ENCODE peak calls at places on chromosomes 2 and 18, in seven cellular contexts. One of them, this sample, is unnamed.

GRCh38 chr2:213122730-213123129 is 28.7 kb downstream of the IKZF2 start:
- DNase-seq in hepatocyte: no peak
- DNase-seq in neural progenitor cell: no peak
- DNase-seq in heart left ventricle: no peak
- DNase-seq in lung: no peak
- DNase-seq in CD4-positive, alpha-beta T cell: no peak
- DNase-seq in pancreas: no peak
- DNase-seq in this sample: no peak

GRCh38 chr2:100137877-100138570 is 4.4 kb downstream of the AFF3 start:
- DNase-seq in CD4-positive, alpha-beta T cell: no peak
- DNase-seq in pancreas: no peak
- DNase-seq in lung: no peak
- DNase-seq in heart left ventricle: no peak
- DNase-seq in hepatocyte: no peak
- DNase-seq in neural progenitor cell: no peak
- DNase-seq in this sample: no peak

GRCh38 chr2:189505412-189505953 is 64.2 kb downstream of the WDR75 start:
- DNase-seq in hepatocyte: no peak
- DNase-seq in pancreas: no peak
- DNase-seq in lung: no peak
- DNase-seq in neural progenitor cell: no peak
- DNase-seq in CD4-positive, alpha-beta T cell: no peak
- DNase-seq in heart left ventricle: no peak
- DNase-seq in this sample: no peak

GRCh38 chr2:85133751-85134254 is 611 bp downstream of the TCF7L1 start:
- DNase-seq in pancreas: peak
- DNase-seq in CD4-positive, alpha-beta T cell: no peak
- DNase-seq in neural progenitor cell: no peak
- DNase-seq in heart left ventricle: peak
- DNase-seq in lung: peak
- DNase-seq in hepatocyte: peak
- DNase-seq in this sample: no peak

GRCh38 chr2:128444044-128444771 is 125.5 kb upstream of the HS6ST1 start:
- DNase-seq in heart left ventricle: no peak
- DNase-seq in CD4-positive, alpha-beta T cell: no peak
- DNase-seq in pancreas: no peak
- DNase-seq in neural progenitor cell: no peak
- DNase-seq in lung: peak
- DNase-seq in hepatocyte: no peak
- DNase-seq in this sample: no peak

GRCh38 chr18:46891742-46892214 is 25.5 kb downstream of the PIAS2 start:
- DNase-seq in lung: no peak
- DNase-seq in hepatocyte: no peak
- DNase-seq in pancreas: no peak
- DNase-seq in CD4-positive, alpha-beta T cell: no peak
- DNase-seq in heart left ventricle: no peak
- DNase-seq in neural progenitor cell: no peak
- DNase-seq in this sample: no peak

GRCh38 chr2:37449686-37450392 is 105.4 kb downstream of the QPCT start:
- DNase-seq in heart left ventricle: no peak
- DNase-seq in hepatocyte: no peak
- DNase-seq in pancreas: no peak
- DNase-seq in CD4-positive, alpha-beta T cell: no peak
- DNase-seq in lung: no peak
- DNase-seq in neural progenitor cell: no peak
- DNase-seq in this sample: no peak

GRCh38 chr18:3246636-3247242 is 862 bp upstream of the MYL12A start:
- DNase-seq in hepatocyte: no peak
- DNase-seq in CD4-positive, alpha-beta T cell: no peak
- DNase-seq in heart left ventricle: no peak
- DNase-seq in lung: peak
- DNase-seq in neural progenitor cell: peak
- DNase-seq in pancreas: peak
- DNase-seq in this sample: peak

GRCh38 chr2:32061973-32062861 is 1.1 kb upstream of the SPAST start:
- DNase-seq in hepatocyte: peak
- DNase-seq in pancreas: no peak
- DNase-seq in heart left ventricle: no peak
- DNase-seq in neural progenitor cell: peak
- DNase-seq in CD4-positive, alpha-beta T cell: no peak
- DNase-seq in lung: peak
- DNase-seq in this sample: no peak

GRCh38 chr2:146821836-146822316 is 1023.0 kb upstream of the ACVR2A start:
- DNase-seq in lung: no peak
- DNase-seq in neural progenitor cell: no peak
- DNase-seq in CD4-positive, alpha-beta T cell: no peak
- DNase-seq in heart left ventricle: no peak
- DNase-seq in hepatocyte: no peak
- DNase-seq in pancreas: no peak
- DNase-seq in this sample: no peak

GRCh38 chr18:37575646-37576045 is 10.0 kb upstream of the CELF4 start:
- DNase-seq in lung: no peak
- DNase-seq in neural progenitor cell: no peak
- DNase-seq in heart left ventricle: no peak
- DNase-seq in CD4-positive, alpha-beta T cell: no peak
- DNase-seq in pancreas: no peak
- DNase-seq in hepatocyte: no peak
- DNase-seq in this sample: no peak

GRCh38 chr2:100813527-100813926 is 6.4 kb upstream of the NPAS2 start:
- DNase-seq in pancreas: no peak
- DNase-seq in neural progenitor cell: no peak
- DNase-seq in heart left ventricle: no peak
- DNase-seq in CD4-positive, alpha-beta T cell: no peak
- DNase-seq in lung: no peak
- DNase-seq in hepatocyte: no peak
- DNase-seq in this sample: no peak

GRCh38 chr2:43225093-43225787 is 1.2 kb downstream of the ZFP36L2 start:
- DNase-seq in lung: peak
- DNase-seq in hepatocyte: peak
- DNase-seq in neural progenitor cell: peak
- DNase-seq in heart left ventricle: peak
- DNase-seq in CD4-positive, alpha-beta T cell: peak
- DNase-seq in pancreas: peak
- DNase-seq in this sample: no peak

GRCh38 chr2:181955010-181955409 is 30.6 kb upstream of the PPP1R1C start:
- DNase-seq in CD4-positive, alpha-beta T cell: no peak
- DNase-seq in pancreas: no peak
- DNase-seq in heart left ventricle: no peak
- DNase-seq in lung: no peak
- DNase-seq in neural progenitor cell: no peak
- DNase-seq in hepatocyte: no peak
- DNase-seq in this sample: no peak

GRCh38 chr2:108616731-108617161 is 82.5 kb downstream of the LIMS1 start:
- DNase-seq in pancreas: no peak
- DNase-seq in neural progenitor cell: no peak
- DNase-seq in heart left ventricle: no peak
- DNase-seq in lung: no peak
- DNase-seq in hepatocyte: no peak
- DNase-seq in CD4-positive, alpha-beta T cell: no peak
- DNase-seq in this sample: no peak

GRCh38 chr2:191675807-191676667 is 1.9 kb upstream of the NABP1 start:
- DNase-seq in lung: no peak
- DNase-seq in pancreas: no peak
- DNase-seq in heart left ventricle: no peak
- DNase-seq in hepatocyte: no peak
- DNase-seq in CD4-positive, alpha-beta T cell: peak
- DNase-seq in neural progenitor cell: no peak
- DNase-seq in this sample: no peak

GRCh38 chr18:48632676-48633257 is 93.9 kb downstream of the CTIF start:
- DNase-seq in neural progenitor cell: no peak
- DNase-seq in lung: no peak
- DNase-seq in CD4-positive, alpha-beta T cell: no peak
- DNase-seq in heart left ventricle: no peak
- DNase-seq in pancreas: no peak
- DNase-seq in hepatocyte: no peak
- DNase-seq in this sample: no peak

GRCh38 chr2:96549967-96550786 is 13.6 kb downstream of the ARID5A start:
- DNase-seq in CD4-positive, alpha-beta T cell: no peak
- DNase-seq in heart left ventricle: no peak
- DNase-seq in neural progenitor cell: peak
- DNase-seq in lung: no peak
- DNase-seq in pancreas: peak
- DNase-seq in hepatocyte: peak
- DNase-seq in this sample: no peak

GRCh38 chr2:211141646-211142045 is 585.2 kb downstream of the CPS1 start:
- DNase-seq in neural progenitor cell: no peak
- DNase-seq in lung: no peak
- DNase-seq in hepatocyte: no peak
- DNase-seq in heart left ventricle: no peak
- DNase-seq in pancreas: no peak
- DNase-seq in CD4-positive, alpha-beta T cell: no peak
- DNase-seq in this sample: no peak

GRCh38 chr2:67046568-67046967 is 350.6 kb upstream of the ETAA1 start:
- DNase-seq in heart left ventricle: no peak
- DNase-seq in pancreas: no peak
- DNase-seq in lung: no peak
- DNase-seq in CD4-positive, alpha-beta T cell: no peak
- DNase-seq in neural progenitor cell: no peak
- DNase-seq in hepatocyte: peak
- DNase-seq in this sample: no peak

GRCh38 chr18:58195278-58195721 is 151.3 kb downstream of the NEDD4L start:
- DNase-seq in heart left ventricle: peak
- DNase-seq in hepatocyte: peak
- DNase-seq in pancreas: peak
- DNase-seq in lung: no peak
- DNase-seq in neural progenitor cell: peak
- DNase-seq in CD4-positive, alpha-beta T cell: peak
- DNase-seq in this sample: no peak

GRCh38 chr2:187658952-187659525 is 104.8 kb upstream of the TFPI start:
- DNase-seq in neural progenitor cell: peak
- DNase-seq in pancreas: no peak
- DNase-seq in CD4-positive, alpha-beta T cell: no peak
- DNase-seq in hepatocyte: peak
- DNase-seq in heart left ventricle: no peak
- DNase-seq in lung: no peak
- DNase-seq in this sample: no peak

GRCh38 chr18:68397241-68398035 is 317.5 kb downstream of the TMX3 start:
- DNase-seq in pancreas: no peak
- DNase-seq in hepatocyte: no peak
- DNase-seq in CD4-positive, alpha-beta T cell: no peak
- DNase-seq in heart left ventricle: no peak
- DNase-seq in lung: no peak
- DNase-seq in neural progenitor cell: no peak
- DNase-seq in this sample: no peak

GRCh38 chr18:33720133-33720532 is 142.1 kb downstream of the ASXL3 start:
- DNase-seq in neural progenitor cell: no peak
- DNase-seq in lung: no peak
- DNase-seq in pancreas: no peak
- DNase-seq in hepatocyte: no peak
- DNase-seq in CD4-positive, alpha-beta T cell: no peak
- DNase-seq in heart left ventricle: no peak
- DNase-seq in this sample: no peak
- H3K27ac ChIP-seq in neural progenitor cell: no peak
- H3K27ac ChIP-seq in lung: no peak
- H3K27ac ChIP-seq in pancreas: no peak
- H3K27ac ChIP-seq in hepatocyte: no peak
- H3K27ac ChIP-seq in CD4-positive, alpha-beta T cell: no peak
- H3K27ac ChIP-seq in heart left ventricle: no peak
- H3K27ac ChIP-seq in this sample: no peak

DNA sequence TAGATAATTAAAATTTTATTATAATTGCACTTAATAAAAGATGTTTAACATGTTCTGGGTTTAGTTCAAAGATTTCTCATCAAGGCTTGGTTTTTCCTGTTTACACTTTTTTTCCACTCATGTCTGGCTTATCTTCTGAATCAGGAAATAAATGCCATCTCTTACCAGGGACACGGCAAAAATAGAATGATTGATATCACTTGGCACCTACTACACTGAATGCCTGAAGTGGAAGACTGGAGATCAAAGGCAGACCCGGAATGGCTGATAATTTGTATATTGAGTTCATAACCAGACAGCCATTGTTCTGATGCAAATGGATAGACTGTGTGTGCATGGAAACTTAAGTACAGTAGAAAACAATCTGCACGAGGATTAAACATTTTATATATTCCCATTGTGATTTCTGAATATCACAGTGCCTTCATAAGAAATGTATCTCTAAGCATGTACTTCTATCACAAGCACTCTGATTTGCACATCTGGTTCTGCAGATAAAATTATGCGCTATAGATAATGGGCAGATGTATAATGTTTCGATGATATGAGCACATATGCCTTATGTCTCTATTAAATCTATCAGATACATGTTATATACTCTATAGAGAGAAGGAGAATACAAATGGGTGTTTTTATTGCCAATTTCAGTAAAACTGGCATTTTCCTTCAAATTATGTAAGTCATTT is 304.8 kb downstream of the RND3 start:
- DNase-seq in pancreas: no peak
- DNase-seq in CD4-positive, alpha-beta T cell: no peak
- DNase-seq in lung: no peak
- DNase-seq in heart left ventricle: no peak
- DNase-seq in hepatocyte: no peak
- DNase-seq in neural progenitor cell: no peak
- DNase-seq in this sample: no peak
- H3K27ac ChIP-seq in pancreas: no peak
- H3K27ac ChIP-seq in CD4-positive, alpha-beta T cell: no peak
- H3K27ac ChIP-seq in lung: no peak
- H3K27ac ChIP-seq in heart left ventricle: no peak
- H3K27ac ChIP-seq in hepatocyte: no peak
- H3K27ac ChIP-seq in neural progenitor cell: no peak
- H3K27ac ChIP-seq in this sample: no peak

GRCh38 chr2:233728723-233729301 is at the start of gene UGT1A3:
- DNase-seq in lung: no peak
- DNase-seq in heart left ventricle: no peak
- DNase-seq in pancreas: no peak
- DNase-seq in hepatocyte: no peak
- DNase-seq in CD4-positive, alpha-beta T cell: no peak
- DNase-seq in neural progenitor cell: no peak
- DNase-seq in this sample: no peak
- H3K27ac ChIP-seq in lung: no peak
- H3K27ac ChIP-seq in heart left ventricle: no peak
- H3K27ac ChIP-seq in pancreas: no peak
- H3K27ac ChIP-seq in hepatocyte: no peak
- H3K27ac ChIP-seq in CD4-positive, alpha-beta T cell: no peak
- H3K27ac ChIP-seq in neural progenitor cell: no peak
- H3K27ac ChIP-seq in this sample: no peak

DNA sequence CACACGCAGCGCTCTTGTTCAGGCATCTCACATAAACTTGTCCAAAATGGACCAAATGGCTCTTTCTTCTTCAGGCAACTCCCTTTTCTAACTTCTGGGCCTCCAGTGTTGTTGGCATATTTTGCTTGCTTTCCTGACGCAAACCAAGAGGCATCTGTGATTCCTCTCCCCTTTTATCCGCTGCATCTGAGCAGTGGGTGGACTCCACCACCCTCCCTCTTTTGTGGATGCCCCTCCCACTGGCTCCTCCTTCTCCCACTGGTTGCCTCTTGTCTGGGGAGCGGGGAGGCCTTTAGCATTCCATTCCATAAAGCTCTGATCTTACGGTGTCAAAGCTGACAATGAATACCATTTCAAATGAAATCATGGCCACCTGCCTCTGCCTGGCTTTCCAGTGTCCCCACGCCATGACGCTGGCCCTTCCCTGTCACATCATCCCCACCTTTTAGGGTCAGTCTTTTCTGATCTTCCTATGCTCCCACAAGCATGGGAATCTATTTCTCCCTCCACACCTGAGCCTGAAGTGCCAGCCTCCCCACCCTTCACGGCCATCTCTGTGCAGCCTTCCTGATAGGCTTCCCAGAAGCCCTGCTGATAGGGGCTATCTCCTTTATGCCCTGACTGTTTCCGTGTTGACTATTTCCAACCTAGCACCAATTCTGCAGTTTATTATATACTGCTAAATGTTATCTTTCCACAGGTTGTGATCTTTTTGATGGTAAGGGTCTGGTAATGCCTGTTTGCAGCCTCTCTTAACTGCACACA is 51.5 kb downstream of the RPL37A start:
- DNase-seq in neural progenitor cell: peak
- DNase-seq in pancreas: no peak
- DNase-seq in heart left ventricle: no peak
- DNase-seq in CD4-positive, alpha-beta T cell: no peak
- DNase-seq in hepatocyte: no peak
- DNase-seq in lung: no peak
- DNase-seq in this sample: no peak
- H3K27ac ChIP-seq in neural progenitor cell: no peak
- H3K27ac ChIP-seq in pancreas: no peak
- H3K27ac ChIP-seq in heart left ventricle: peak
- H3K27ac ChIP-seq in CD4-positive, alpha-beta T cell: no peak
- H3K27ac ChIP-seq in hepatocyte: peak
- H3K27ac ChIP-seq in lung: no peak
- H3K27ac ChIP-seq in this sample: no peak

This sample was measured in substantia nigra.